ENCODE peak calls at places on chromosomes 3 and 15, in ten cellular contexts. One of them, this sample, is unnamed.

GRCh38 chr15:77027697-77028450 is 32.9 kb downstream of the PSTPIP1 start:
- DNase-seq in cardiac muscle cell: peak
- DNase-seq in hepatocyte: no peak
- DNase-seq in IMR-90: no peak
- DNase-seq in AG09319: no peak
- DNase-seq in choroid plexus epithelial cell: no peak
- DNase-seq in RWPE1: no peak
- DNase-seq in neural crest cell: no peak
- DNase-seq in tibial artery: peak
- DNase-seq in endothelial cell of umbilical vein: peak
- DNase-seq in this sample: no peak

GRCh38 chr3:14587733-14588360 is 47.7 kb upstream of the GRIP2 start:
- DNase-seq in RWPE1: peak
- DNase-seq in hepatocyte: peak
- DNase-seq in AG09319: no peak
- DNase-seq in neural crest cell: no peak
- DNase-seq in tibial artery: no peak
- DNase-seq in choroid plexus epithelial cell: peak
- DNase-seq in cardiac muscle cell: peak
- DNase-seq in endothelial cell of umbilical vein: no peak
- DNase-seq in IMR-90: peak
- DNase-seq in this sample: no peak

GRCh38 chr15:64213646-64214045 is 50.8 kb upstream of the PPIB start:
- DNase-seq in AG09319: no peak
- DNase-seq in hepatocyte: no peak
- DNase-seq in RWPE1: no peak
- DNase-seq in IMR-90: peak
- DNase-seq in cardiac muscle cell: no peak
- DNase-seq in neural crest cell: no peak
- DNase-seq in choroid plexus epithelial cell: no peak
- DNase-seq in tibial artery: no peak
- DNase-seq in endothelial cell of umbilical vein: no peak
- DNase-seq in this sample: no peak

GRCh38 chr3:71581981-71582611 is 1.4 kb downstream of the FOXP1 start:
- DNase-seq in RWPE1: no peak
- DNase-seq in tibial artery: peak
- DNase-seq in IMR-90: no peak
- DNase-seq in endothelial cell of umbilical vein: peak
- DNase-seq in AG09319: no peak
- DNase-seq in cardiac muscle cell: peak
- DNase-seq in choroid plexus epithelial cell: peak
- DNase-seq in hepatocyte: peak
- DNase-seq in neural crest cell: peak
- DNase-seq in this sample: peak

GRCh38 chr3:41075958-41076357 is 123.3 kb upstream of the CTNNB1 start:
- DNase-seq in AG09319: no peak
- DNase-seq in hepatocyte: peak
- DNase-seq in cardiac muscle cell: peak
- DNase-seq in choroid plexus epithelial cell: peak
- DNase-seq in RWPE1: no peak
- DNase-seq in tibial artery: peak
- DNase-seq in neural crest cell: no peak
- DNase-seq in endothelial cell of umbilical vein: no peak
- DNase-seq in IMR-90: no peak
- DNase-seq in this sample: no peak

GRCh38 chr15:49645937-49646336 is 25.1 kb downstream of the DTWD1 start:
- DNase-seq in choroid plexus epithelial cell: peak
- DNase-seq in IMR-90: peak
- DNase-seq in endothelial cell of umbilical vein: peak
- DNase-seq in hepatocyte: no peak
- DNase-seq in neural crest cell: no peak
- DNase-seq in cardiac muscle cell: peak
- DNase-seq in RWPE1: peak
- DNase-seq in tibial artery: peak
- DNase-seq in AG09319: peak
- DNase-seq in this sample: no peak

GRCh38 chr3:42640771-42641370 is 12.6 kb upstream of the ZBTB47 start:
- DNase-seq in tibial artery: no peak
- DNase-seq in RWPE1: no peak
- DNase-seq in IMR-90: no peak
- DNase-seq in AG09319: no peak
- DNase-seq in hepatocyte: no peak
- DNase-seq in endothelial cell of umbilical vein: no peak
- DNase-seq in choroid plexus epithelial cell: no peak
- DNase-seq in neural crest cell: no peak
- DNase-seq in cardiac muscle cell: no peak
- DNase-seq in this sample: no peak

GRCh38 chr15:96352594-96353377 is 22.3 kb downstream of the NR2F2 start:
- DNase-seq in tibial artery: no peak
- DNase-seq in AG09319: no peak
- DNase-seq in choroid plexus epithelial cell: peak
- DNase-seq in cardiac muscle cell: no peak
- DNase-seq in neural crest cell: no peak
- DNase-seq in hepatocyte: no peak
- DNase-seq in IMR-90: peak
- DNase-seq in RWPE1: no peak
- DNase-seq in endothelial cell of umbilical vein: peak
- DNase-seq in this sample: no peak

GRCh38 chr15:89851665-89852341 is 37.2 kb upstream of the ANPEP start:
- DNase-seq in endothelial cell of umbilical vein: peak
- DNase-seq in tibial artery: no peak
- DNase-seq in IMR-90: no peak
- DNase-seq in AG09319: no peak
- DNase-seq in hepatocyte: no peak
- DNase-seq in cardiac muscle cell: no peak
- DNase-seq in RWPE1: no peak
- DNase-seq in neural crest cell: no peak
- DNase-seq in choroid plexus epithelial cell: no peak
- DNase-seq in this sample: no peak

GRCh38 chr15:99212401-99212800 is 37.0 kb downstream of the TTC23 start:
- DNase-seq in choroid plexus epithelial cell: peak
- DNase-seq in hepatocyte: peak
- DNase-seq in AG09319: no peak
- DNase-seq in RWPE1: no peak
- DNase-seq in IMR-90: peak
- DNase-seq in neural crest cell: no peak
- DNase-seq in cardiac muscle cell: peak
- DNase-seq in tibial artery: no peak
- DNase-seq in endothelial cell of umbilical vein: no peak
- DNase-seq in this sample: no peak

GRCh38 chr3:51682079-51682478 is 11.0 kb downstream of the TEX264 start:
- DNase-seq in tibial artery: peak
- DNase-seq in neural crest cell: peak
- DNase-seq in endothelial cell of umbilical vein: peak
- DNase-seq in cardiac muscle cell: peak
- DNase-seq in IMR-90: peak
- DNase-seq in AG09319: peak
- DNase-seq in choroid plexus epithelial cell: peak
- DNase-seq in hepatocyte: peak
- DNase-seq in RWPE1: peak
- DNase-seq in this sample: peak

DNA sequence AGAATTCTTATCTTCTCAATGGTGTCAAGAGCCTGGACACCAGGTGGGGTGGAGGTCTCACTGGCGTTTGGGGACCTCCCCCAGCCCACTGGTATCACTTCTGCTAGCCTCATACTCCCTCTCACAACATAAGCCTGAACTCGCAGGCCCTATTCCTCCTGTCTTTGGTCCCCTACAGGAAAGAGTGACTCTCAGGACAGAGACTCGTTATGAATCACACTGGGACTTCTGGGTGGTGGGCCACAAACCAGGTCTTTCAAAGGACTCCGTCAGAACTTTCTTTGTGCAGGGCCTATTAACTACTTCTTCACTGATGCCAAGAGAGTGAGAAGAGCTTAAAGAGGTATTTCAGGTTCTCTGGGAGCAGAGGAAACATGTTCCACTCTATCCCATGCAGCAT is 100.4 kb downstream of the WDR76 start:
- DNase-seq in IMR-90: no peak
- DNase-seq in endothelial cell of umbilical vein: no peak
- DNase-seq in RWPE1: no peak
- DNase-seq in choroid plexus epithelial cell: no peak
- DNase-seq in hepatocyte: no peak
- DNase-seq in tibial artery: no peak
- DNase-seq in cardiac muscle cell: no peak
- DNase-seq in neural crest cell: no peak
- DNase-seq in AG09319: no peak
- DNase-seq in this sample: no peak
- TF ChIP-seq CTCF in IMR-90: no peak
- TF ChIP-seq CTCF in endothelial cell of umbilical vein: no peak
- TF ChIP-seq CTCF in RWPE1: no peak
- TF ChIP-seq CTCF in choroid plexus epithelial cell: no peak
- TF ChIP-seq CTCF in hepatocyte: no peak
- TF ChIP-seq CTCF in tibial artery: no peak
- TF ChIP-seq CTCF in cardiac muscle cell: no peak
- TF ChIP-seq CTCF in neural crest cell: no peak
- TF ChIP-seq CTCF in AG09319: no peak
- TF ChIP-seq CTCF in this sample: no peak

GRCh38 chr3:109803274-109803673 is 465.9 kb upstream of the DPPA4 start:
- DNase-seq in hepatocyte: no peak
- DNase-seq in AG09319: no peak
- DNase-seq in endothelial cell of umbilical vein: no peak
- DNase-seq in IMR-90: no peak
- DNase-seq in RWPE1: peak
- DNase-seq in tibial artery: no peak
- DNase-seq in neural crest cell: no peak
- DNase-seq in cardiac muscle cell: no peak
- DNase-seq in choroid plexus epithelial cell: peak
- DNase-seq in this sample: no peak
- TF ChIP-seq CTCF in hepatocyte: peak
- TF ChIP-seq CTCF in AG09319: peak
- TF ChIP-seq CTCF in endothelial cell of umbilical vein: no peak
- TF ChIP-seq CTCF in IMR-90: no peak
- TF ChIP-seq CTCF in RWPE1: no peak
- TF ChIP-seq CTCF in tibial artery: no peak
- TF ChIP-seq CTCF in neural crest cell: peak
- TF ChIP-seq CTCF in cardiac muscle cell: peak
- TF ChIP-seq CTCF in choroid plexus epithelial cell: peak
- TF ChIP-seq CTCF in this sample: peak

GRCh38 chr3:18444597-18445420 is 19.7 kb upstream of the SATB1 start:
- DNase-seq in cardiac muscle cell: peak
- DNase-seq in neural crest cell: peak
- DNase-seq in RWPE1: peak
- DNase-seq in endothelial cell of umbilical vein: peak
- DNase-seq in tibial artery: peak
- DNase-seq in choroid plexus epithelial cell: peak
- DNase-seq in IMR-90: peak
- DNase-seq in AG09319: no peak
- DNase-seq in hepatocyte: peak
- DNase-seq in this sample: peak
- TF ChIP-seq CTCF in cardiac muscle cell: peak
- TF ChIP-seq CTCF in neural crest cell: peak
- TF ChIP-seq CTCF in RWPE1: peak
- TF ChIP-seq CTCF in endothelial cell of umbilical vein: peak
- TF ChIP-seq CTCF in tibial artery: peak
- TF ChIP-seq CTCF in choroid plexus epithelial cell: peak
- TF ChIP-seq CTCF in IMR-90: peak
- TF ChIP-seq CTCF in AG09319: peak
- TF ChIP-seq CTCF in hepatocyte: peak
- TF ChIP-seq CTCF in this sample: no peak

GRCh38 chr3:38657369-38657768 is 7.9 kb upstream of the SCN5A start:
- DNase-seq in cardiac muscle cell: no peak
- DNase-seq in hepatocyte: peak
- DNase-seq in RWPE1: no peak
- DNase-seq in tibial artery: no peak
- DNase-seq in endothelial cell of umbilical vein: no peak
- DNase-seq in neural crest cell: no peak
- DNase-seq in AG09319: no peak
- DNase-seq in choroid plexus epithelial cell: no peak
- DNase-seq in IMR-90: no peak
- DNase-seq in this sample: no peak

GRCh38 chr3:38658886-38659285 is 9.4 kb upstream of the SCN5A start:
- DNase-seq in IMR-90: no peak
- DNase-seq in RWPE1: no peak
- DNase-seq in cardiac muscle cell: no peak
- DNase-seq in AG09319: no peak
- DNase-seq in tibial artery: no peak
- DNase-seq in neural crest cell: no peak
- DNase-seq in endothelial cell of umbilical vein: no peak
- DNase-seq in choroid plexus epithelial cell: no peak
- DNase-seq in hepatocyte: no peak
- DNase-seq in this sample: no peak

GRCh38 chr3:38652934-38653333 is 3.4 kb upstream of the SCN5A start:
- DNase-seq in IMR-90: no peak
- DNase-seq in cardiac muscle cell: no peak
- DNase-seq in choroid plexus epithelial cell: no peak
- DNase-seq in AG09319: no peak
- DNase-seq in neural crest cell: no peak
- DNase-seq in hepatocyte: no peak
- DNase-seq in endothelial cell of umbilical vein: no peak
- DNase-seq in tibial artery: no peak
- DNase-seq in RWPE1: no peak
- DNase-seq in this sample: no peak

GRCh38 chr3:38653685-38654537 is 4.4 kb upstream of the SCN5A start:
- DNase-seq in RWPE1: no peak
- DNase-seq in IMR-90: no peak
- DNase-seq in AG09319: no peak
- DNase-seq in endothelial cell of umbilical vein: no peak
- DNase-seq in neural crest cell: no peak
- DNase-seq in choroid plexus epithelial cell: no peak
- DNase-seq in cardiac muscle cell: no peak
- DNase-seq in hepatocyte: peak
- DNase-seq in tibial artery: no peak
- DNase-seq in this sample: no peak

DNA sequence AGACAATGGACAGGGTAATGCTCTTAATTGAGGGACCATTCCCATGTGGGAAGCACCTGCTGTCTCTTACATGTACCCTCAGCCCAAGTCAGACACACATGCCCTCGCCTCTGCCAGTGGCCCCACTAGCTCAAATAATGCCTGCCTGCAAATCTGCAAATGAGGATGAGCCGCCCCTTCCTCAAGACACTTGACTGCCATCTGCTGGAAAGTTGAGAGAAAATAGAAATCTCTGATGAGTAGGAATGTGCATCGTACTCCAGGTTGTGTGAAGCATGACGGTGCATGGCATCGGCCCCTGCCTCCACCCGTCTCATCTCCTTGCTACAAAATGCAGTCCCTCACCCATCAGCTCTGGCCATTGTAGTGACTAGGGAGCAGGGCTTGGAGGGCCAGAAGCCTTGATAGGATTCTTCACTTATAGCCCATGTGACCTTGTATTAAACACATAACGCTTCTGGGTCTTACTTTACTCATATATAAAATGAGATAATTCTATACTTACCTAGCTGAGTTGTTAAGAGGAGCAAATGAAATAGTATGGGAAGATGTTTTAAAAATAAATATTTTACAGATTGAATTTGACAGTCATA is 6.3 kb upstream of the SCN5A start:
- DNase-seq in cardiac muscle cell: peak
- DNase-seq in IMR-90: peak
- DNase-seq in choroid plexus epithelial cell: peak
- DNase-seq in AG09319: no peak
- DNase-seq in tibial artery: no peak
- DNase-seq in RWPE1: peak
- DNase-seq in hepatocyte: peak
- DNase-seq in neural crest cell: peak
- DNase-seq in endothelial cell of umbilical vein: peak
- DNase-seq in this sample: peak
- TF ChIP-seq CTCF in cardiac muscle cell: peak
- TF ChIP-seq CTCF in IMR-90: peak
- TF ChIP-seq CTCF in choroid plexus epithelial cell: peak
- TF ChIP-seq CTCF in AG09319: peak
- TF ChIP-seq CTCF in tibial artery: no peak
- TF ChIP-seq CTCF in RWPE1: peak
- TF ChIP-seq CTCF in hepatocyte: peak
- TF ChIP-seq CTCF in neural crest cell: peak
- TF ChIP-seq CTCF in endothelial cell of umbilical vein: peak
- TF ChIP-seq CTCF in this sample: peak